ENCODE peak calls at places on chromosomes 12 and 14, in seven cellular contexts. O, B, L, E, M, P and J are unnamed samples.

GRCh38 chr12:126895946-126896520 is 1370.9 kb upstream of the TMEM132C start:
- DNase-seq in E (peak; percentile 23), O (no peak), B (no peak), P (no peak), L (no peak), M (no peak), J (no peak)

GRCh38 chr12:107372229-107372658 is 278.9 kb upstream of the CRY1 start:
- DNase-seq in O (no peak), E (no peak), B (no peak), P (peak; percentile 27), L (no peak), M (peak; percentile 58), J (no peak)

GRCh38 chr14:59028476-59029202 is 159.8 kb upstream of the DAAM1 start:
- DNase-seq in L (peak; percentile 68), B (peak; percentile 25), O (peak; percentile 11), E (peak; percentile 60), M (peak; percentile 91), P (peak; percentile 97), J (peak; percentile 46)

GRCh38 chr14:32939254-32940065 is 781 bp downstream of the NPAS3 start:
- DNase-seq in L (peak; percentile 86), B (peak; percentile 82), M (peak; percentile 83), E (peak; percentile 79), O (no peak), P (peak; percentile 16), J (peak; percentile 52)

GRCh38 chr12:9606247-9606646 is 1.5 kb downstream of the KLRB1 start:
- DNase-seq in L (no peak), B (no peak), O (no peak), E (no peak), P (no peak), M (no peak), J (no peak)

GRCh38 chr14:26370118-26370517 is 227.7 kb downstream of the NOVA1 start:
- DNase-seq in M (peak; percentile 66), P (peak; percentile 4), O (no peak), L (no peak), B (no peak), E (no peak), J (no peak)

GRCh38 chr12:90058721-90059120 is 350.1 kb upstream of the ATP2B1 start:
- DNase-seq in E (no peak), O (no peak), L (no peak), M (peak; percentile 86), B (peak; percentile 9), P (peak; percentile 93), J (no peak)

GRCh38 chr14:59306775-59307174 is 118.3 kb downstream of the DAAM1 start:
- DNase-seq in E (no peak), P (peak; percentile 73), L (no peak), M (peak; percentile 49), B (no peak), O (no peak), J (no peak)

GRCh38 chr12:95202691-95203476 is 14.4 kb downstream of the FGD6 start:
- DNase-seq in O (no peak), B (no peak), E (no peak), P (no peak), M (peak; percentile 67), L (no peak), J (no peak)

GRCh38 chr14:50425105-50425504 is 28.4 kb upstream of the CDKL1 start:
- DNase-seq in O (no peak), P (no peak), E (no peak), M (no peak), B (no peak), L (no peak), J (no peak)

GRCh38 chr12:162467-163307 is 51.3 kb downstream of the SLC6A12 start:
- DNase-seq in O (no peak), M (no peak), B (no peak), E (no peak), P (no peak), L (no peak), J (no peak)

GRCh38 chr12:118682656-118683055 is 298.7 kb upstream of the SRRM4 start:
- DNase-seq in P (no peak), B (no peak), M (no peak), O (peak; percentile 20), L (no peak), E (no peak), J (peak; percentile 26)

GRCh38 chr12:111304642-111305071 is 64.2 kb downstream of the PHETA1 start:
- DNase-seq in L (no peak), B (no peak), P (no peak), M (no peak), E (no peak), O (no peak), J (no peak)

GRCh38 chr14:21867541-21867940 is 193.9 kb upstream of the OR4E1 start:
- DNase-seq in M (peak; percentile 55), P (peak; percentile 23), O (no peak), B (no peak), E (no peak), L (no peak), J (no peak)

GRCh38 chr12:34526946-34527345 is 504.6 kb downstream of the ALG10 start:
- DNase-seq in O (no peak), M (no peak), B (no peak), E (no peak), P (no peak), L (no peak), J (no peak)

GRCh38 chr12:97038859-97039258 is 131.8 kb downstream of the NEDD1 start:
- DNase-seq in E (no peak), P (no peak), O (no peak), M (no peak), L (no peak), B (no peak), J (no peak)

GRCh38 chr12:53518381-53518780 is 11.1 kb upstream of the NPFF start:
- DNase-seq in B (no peak), M (peak; percentile 28), O (no peak), E (no peak), L (no peak), P (peak; percentile 41), J (no peak)

GRCh38 chr12:124916370-124917134 is 2.1 kb upstream of the UBC start:
- DNase-seq in B (peak; percentile 73), E (peak; percentile 87), O (no peak), L (peak; percentile 92), M (peak; percentile 87), P (peak; percentile 93), J (no peak)

GRCh38 chr14:28565345-28565744 is 201.2 kb upstream of the FOXG1 start:
- DNase-seq in E (no peak), M (no peak), B (no peak), L (no peak), O (no peak), P (no peak), J (no peak)

GRCh38 chr14:71780822-71781221 is 151.4 kb upstream of the RGS6 start:
- DNase-seq in M (no peak), O (no peak), B (no peak), P (no peak), L (no peak), E (no peak), J (no peak)

GRCh38 chr14:71773900-71774481 is 158.2 kb upstream of the RGS6 start:
- DNase-seq in P (no peak), B (no peak), M (no peak), E (no peak), L (no peak), O (no peak), J (no peak)

GRCh38 chr14:71780075-71780474 is 152.2 kb upstream of the RGS6 start:
- DNase-seq in P (no peak), E (no peak), M (no peak), L (no peak), O (no peak), B (peak; percentile 52), J (no peak)

DNA sequence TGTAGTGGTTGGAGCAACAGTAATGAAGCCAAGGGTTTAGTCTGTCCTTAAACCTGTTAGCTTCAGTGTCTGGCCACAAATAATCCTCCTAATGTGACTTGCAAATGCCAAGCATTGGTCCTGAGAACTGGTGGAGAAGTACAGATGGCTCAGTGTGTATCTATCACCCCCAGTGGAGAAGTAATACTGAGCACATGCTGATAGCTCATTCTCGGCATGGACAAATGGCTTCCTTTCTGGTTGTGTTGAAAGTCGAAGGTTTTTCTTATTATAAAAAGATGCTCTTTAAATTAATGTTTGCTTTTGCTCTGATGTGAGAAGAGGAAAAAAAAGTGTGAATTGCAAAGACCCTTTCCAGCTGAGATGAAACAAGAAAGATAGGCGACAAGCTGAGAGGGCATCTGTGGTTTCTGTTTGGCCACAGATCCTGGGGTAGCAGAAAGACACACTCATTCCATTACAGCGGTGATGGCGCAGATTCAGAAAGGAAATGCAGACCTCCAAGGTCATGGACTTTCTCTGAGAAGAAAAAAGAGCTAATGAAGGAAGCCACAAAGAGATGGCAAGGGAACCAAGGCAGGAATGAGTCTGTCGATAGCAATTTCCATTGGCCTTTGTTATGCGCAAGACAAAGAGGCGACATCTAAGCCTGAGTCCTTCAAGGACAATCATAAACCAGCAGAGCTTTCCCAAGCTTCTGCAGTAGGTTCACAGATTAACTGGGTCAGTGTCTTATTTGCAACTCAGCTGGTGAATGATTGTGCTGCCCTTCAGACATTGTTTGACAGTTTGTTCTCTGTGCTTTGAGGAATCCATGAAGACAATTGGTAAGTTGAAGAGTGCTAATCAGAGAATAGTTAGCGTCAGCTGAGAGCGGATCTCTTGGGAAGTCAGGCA is 155.5 kb upstream of the RGS6 start:
- DNase-seq in P (peak; percentile 13), M (peak; percentile 19), O (no peak), L (no peak), B (no peak), E (no peak), J (no peak)
- TF ChIP-seq CTCF in P (no peak), M (no peak), O (peak; percentile 31), L (no peak), B (no peak), E (no peak), J (no peak)

GRCh38 chr12:30823140-30823669 is 68.5 kb upstream of the CAPRIN2 start:
- DNase-seq in O (peak; percentile 32), L (peak; percentile 66), P (no peak), E (peak; percentile 45), M (peak; percentile 61), B (peak; percentile 35), J (peak; percentile 45)
- TF ChIP-seq CTCF in O (peak; percentile 50), L (peak; percentile 39), P (no peak), E (peak; percentile 2), M (peak; percentile 52), B (peak; percentile 41), J (peak; percentile 37)

GRCh38 chr14:31000629-31001338 is 24.7 kb upstream of the AP4S1 start:
- DNase-seq in E (no peak), L (no peak), B (no peak), M (peak; percentile 4), O (no peak), P (no peak), J (no peak)

GRCh38 chr14:30996892-30997659 is 28.4 kb upstream of the AP4S1 start:
- DNase-seq in L (no peak), O (no peak), B (no peak), E (no peak), M (no peak), P (no peak), J (no peak)

GRCh38 chr14:30999038-30999773 is 26.2 kb upstream of the AP4S1 start:
- DNase-seq in L (no peak), M (no peak), B (no peak), O (no peak), E (no peak), P (no peak), J (no peak)

GRCh38 chr14:30998100-30998706 is 27.2 kb upstream of the AP4S1 start:
- DNase-seq in O (no peak), M (no peak), E (no peak), B (no peak), L (no peak), P (no peak), J (no peak)

GRCh38 chr14:31001339-31001658 is 24.1 kb upstream of the AP4S1 start:
- DNase-seq in O (no peak), M (no peak), B (no peak), L (no peak), E (no peak), P (no peak), J (no peak)
- TF ChIP-seq CTCF in O (no peak), M (no peak), B (no peak), L (no peak), E (no peak), P (no peak), J (no peak)

GRCh38 chr14:62117010-62117717 is 354.9 kb downstream of the SNAPC1 start:
- DNase-seq in E (peak; percentile 68), L (peak; percentile 67), M (peak; percentile 66), O (peak; percentile 76), P (peak; percentile 83), B (peak; percentile 43), J (peak; percentile 76)
- TF ChIP-seq CTCF in E (peak; percentile 39), L (peak; percentile 15), M (peak; percentile 24), O (peak; percentile 49), P (peak; percentile 33), B (peak; percentile 36), J (peak; percentile 48)